ENCODE peak calls at places on chromosome 13, in six cellular contexts. H, D, J, C, B and Q are unnamed samples.
A peak's percentile ranks its signal among the peaks of the same experiment; 100 is the strongest.

GRCh38 chr13:94480672-94481145 is 1.2 kb upstream of the DCT start:
- DNase-seq in H (no peak), C (no peak), B (peak; percentile 20), D (peak; percentile 53), J (peak; percentile 41), Q (no peak)

GRCh38 chr13:88656751-88657150 is 985.6 kb downstream of the SLITRK5 start:
- DNase-seq in D (no peak), J (no peak), B (no peak), C (no peak), H (no peak), Q (no peak)

GRCh38 chr13:92901739-92902138 is 324.9 kb upstream of the GPC6 start:
- DNase-seq in B (no peak), D (no peak), J (no peak), C (no peak), H (no peak), Q (no peak)

GRCh38 chr13:106083620-106084350 is 451.7 kb downstream of the EFNB2 start:
- DNase-seq in B (peak; percentile 54), D (peak; percentile 59), H (no peak), C (peak; percentile 41), J (no peak), Q (no peak)

GRCh38 chr13:23898101-23898500 is 799 bp upstream of the C1QTNF9B start:
- DNase-seq in C (no peak), B (peak; percentile 98), D (peak; percentile 37), J (no peak), H (no peak), Q (no peak)

GRCh38 chr13:70253834-70254233 is 145.6 kb upstream of the KLHL1 start:
- DNase-seq in D (peak; percentile 4), C (no peak), J (no peak), B (no peak), H (no peak), Q (no peak)

GRCh38 chr13:98576215-98576945 is 527 bp downstream of the STK24 start:
- DNase-seq in J (peak; percentile 62), B (no peak), C (peak; percentile 66), H (no peak), D (peak; percentile 21), Q (peak; percentile 71)

GRCh38 chr13:91135949-91136348 is 211.5 kb upstream of the MIR17HG start:
- DNase-seq in H (no peak), B (no peak), D (no peak), C (no peak), J (no peak), Q (no peak)

GRCh38 chr13:110648848-110649421 is 33.6 kb downstream of the NAXD start:
- DNase-seq in H (no peak), B (no peak), C (no peak), D (no peak), J (no peak), Q (peak; percentile 58)

GRCh38 chr13:48828962-48829405 is 146.7 kb upstream of the FNDC3A start:
- DNase-seq in C (no peak), J (no peak), B (peak; percentile 32), D (no peak), H (no peak), Q (no peak)

GRCh38 chr13:36724141-36724540 is 50.3 kb downstream of the SERTM1 start:
- DNase-seq in J (no peak), C (no peak), D (no peak), H (no peak), B (no peak), Q (no peak)

GRCh38 chr13:108463365-108463764 is 166.0 kb upstream of the MYO16 start:
- DNase-seq in H (no peak), D (peak; percentile 82), J (no peak), B (peak; percentile 94), C (no peak), Q (no peak)

GRCh38 chr13:20439261-20439660 is 86.4 kb downstream of the CRYL1 start:
- DNase-seq in C (no peak), B (no peak), J (no peak), D (no peak), H (no peak), Q (no peak)

GRCh38 chr13:20431687-20432384 is 93.8 kb downstream of the CRYL1 start:
- DNase-seq in C (no peak), B (no peak), H (no peak), J (no peak), D (no peak), Q (no peak)

GRCh38 chr13:20438801-20439200 is 86.9 kb downstream of the CRYL1 start:
- DNase-seq in B (no peak), C (no peak), J (no peak), H (no peak), D (no peak), Q (no peak)

GRCh38 chr13:20436505-20436904 is 89.2 kb downstream of the CRYL1 start:
- DNase-seq in D (no peak), C (no peak), H (no peak), J (no peak), B (no peak), Q (no peak)

GRCh38 chr13:20435616-20436368 is 89.9 kb downstream of the CRYL1 start:
- DNase-seq in D (no peak), J (no peak), C (no peak), H (no peak), B (no peak), Q (no peak)
- TF ChIP-seq CTCF in D (no peak), J (no peak), C (no peak), H (no peak), B (no peak), Q (no peak)

DNA sequence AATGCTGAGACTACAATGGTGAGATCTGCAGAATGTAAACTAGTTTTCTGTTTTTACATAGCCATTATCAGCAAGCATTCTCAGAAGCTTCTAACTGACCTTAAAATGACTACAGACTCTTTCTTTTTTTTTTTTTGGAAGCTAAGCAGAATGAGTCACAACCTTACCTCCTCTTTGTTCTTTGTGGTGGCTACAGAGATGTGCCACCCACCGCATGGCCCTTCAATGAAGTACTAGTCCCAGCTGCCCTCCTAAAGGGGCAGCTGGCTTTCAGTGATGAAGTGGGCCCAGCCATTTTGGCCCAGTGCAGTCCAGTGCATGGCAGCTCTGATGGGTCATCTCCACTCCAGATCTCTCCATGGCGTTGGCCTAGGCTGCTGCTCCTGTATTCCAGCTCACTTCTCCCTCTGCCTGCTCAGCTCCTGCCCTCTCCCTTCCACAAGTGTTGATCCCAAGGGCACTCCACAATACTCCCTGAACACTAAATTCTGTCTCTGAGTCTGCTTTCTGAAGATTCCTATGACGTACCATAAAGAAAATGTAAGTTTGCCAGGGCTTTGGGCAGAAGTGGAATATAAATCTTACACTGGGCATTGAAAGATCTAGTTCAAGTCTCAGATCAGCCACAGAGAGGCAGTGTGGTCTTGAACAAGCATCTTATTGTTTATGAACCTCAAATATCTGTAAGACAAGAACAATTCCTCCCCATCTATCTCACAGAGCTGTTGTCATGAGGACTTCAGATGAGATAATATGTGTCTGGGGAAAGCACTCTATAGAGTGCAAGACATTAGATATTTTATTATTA is 85.6 kb downstream of the RXFP2 start:
- DNase-seq in C (no peak), B (peak; percentile 16), J (no peak), H (no peak), D (peak; percentile 55), Q (no peak)
- TF ChIP-seq CTCF in C (no peak), B (peak; percentile 19), J (peak; percentile 66), H (peak; percentile 29), D (peak; percentile 4), Q (peak; percentile 40)

DNA sequence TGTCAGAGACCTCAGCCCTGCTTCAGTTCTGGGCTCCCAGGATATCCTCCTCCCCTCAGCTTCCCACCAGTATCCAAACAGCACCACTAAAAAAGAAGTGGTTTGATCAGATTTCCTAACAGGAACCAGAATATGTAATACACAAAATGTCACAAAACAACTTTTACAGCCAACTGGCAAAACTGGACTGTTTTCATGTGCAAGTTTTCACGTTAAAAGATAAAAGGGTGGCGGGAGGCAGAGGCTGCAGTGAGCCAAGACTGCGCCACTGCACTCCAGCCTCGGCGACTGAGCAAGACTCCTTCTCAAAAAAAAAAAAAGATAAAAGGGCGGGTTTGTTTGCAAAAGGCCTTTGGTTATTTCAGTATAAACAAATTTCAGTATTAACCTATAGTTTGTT is 13.1 kb downstream of the PCID2 start:
- DNase-seq in J (no peak), C (no peak), H (peak; percentile 17), D (no peak), B (no peak), Q (no peak)
- TF ChIP-seq CTCF in J (no peak), C (no peak), H (no peak), D (no peak), B (no peak), Q (no peak)

GRCh38 chr13:52847682-52848432 is 583 bp downstream of the PCDH8 start:
- DNase-seq in B (no peak), H (no peak), D (no peak), J (no peak), C (no peak), Q (no peak)

GRCh38 chr13:52845334-52845761 is 3.1 kb downstream of the PCDH8 start:
- DNase-seq in J (no peak), H (no peak), D (no peak), C (no peak), B (no peak), Q (no peak)

GRCh38 chr13:52846567-52847321 is 1.7 kb downstream of the PCDH8 start:
- DNase-seq in H (no peak), B (peak; percentile 2), D (peak; percentile 27), J (peak; percentile 55), C (peak; percentile 65), Q (peak; percentile 87)

GRCh38 chr13:52847322-52847681 is 1.1 kb downstream of the PCDH8 start:
- DNase-seq in J (no peak), C (no peak), D (no peak), B (no peak), H (no peak), Q (no peak)

GRCh38 chr13:52845766-52846566 is 2.5 kb downstream of the PCDH8 start:
- DNase-seq in D (peak; percentile 3), J (peak; percentile 19), B (no peak), C (no peak), H (no peak), Q (peak; percentile 78)
- TF ChIP-seq CTCF in D (no peak), J (peak; percentile 31), B (peak; percentile 20), C (no peak), H (no peak), Q (peak; percentile 68)

DNA sequence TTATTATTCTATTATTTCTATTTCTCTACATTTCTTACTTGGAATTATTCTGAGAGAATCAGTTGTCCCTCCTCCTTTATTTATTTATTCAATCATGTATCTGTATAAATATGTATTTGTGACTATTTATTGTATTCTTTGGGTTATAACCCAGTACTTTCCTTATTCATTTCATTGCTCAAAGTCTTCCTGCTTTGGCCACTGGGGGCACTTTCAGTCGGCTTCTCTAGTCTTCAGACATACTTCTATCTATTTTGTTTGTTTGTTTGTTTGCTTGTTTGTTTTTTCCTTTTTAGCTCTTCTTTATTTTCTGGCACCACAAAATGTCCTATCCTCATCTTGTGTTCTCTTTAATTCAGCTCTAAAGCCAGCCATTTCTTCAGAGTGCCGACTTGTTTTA is 260.4 kb downstream of the NALCN start:
- DNase-seq in C (no peak), H (no peak), D (no peak), J (no peak), B (no peak), Q (no peak)
- TF ChIP-seq CTCF in C (no peak), H (peak; percentile 48), D (peak; percentile 55), J (peak; percentile 42), B (peak; percentile 29), Q (peak; percentile 74)